ENCODE peak calls at places on chromosomes 11 and 22, in ten cellular contexts. Z is GM04504; E is endothelial cell; F is GM12891; X is amniotic stem cell; B is cardiac muscle cell; U is activated gamma-delta T cell treated with Interleukin-2 at 50 U/mL for 16 hours; M is effector memory CD8-positive, alpha-beta T cell; I is Right ventricle myocardium superior; G is COLO829. Y is an unnamed sample.

GRCh38 chr22:37611202-37611601 is 2.6 kb downstream of the GGA1 start:
- DNase-seq in Z (no peak), F (no peak), B (no peak), E (no peak), U (no peak), X (no peak), G (no peak), I (no peak), M (no peak), Y (no peak)

GRCh38 chr22:46012881-46013281 is 35.9 kb upstream of the WNT7B start:
- DNase-seq in M (no peak), G (no peak), B (no peak), I (peak), E (no peak), F (no peak), X (no peak), Z (no peak), U (no peak), Y (no peak)

GRCh38 chr11:131616456-131616855 is 246.0 kb downstream of the NTM start:
- DNase-seq in I (no peak), U (no peak), M (no peak), X (no peak), B (no peak), F (peak), G (no peak), E (no peak), Z (no peak), Y (no peak)

GRCh38 chr11:117473692-117474091 is 146.0 kb downstream of the CEP164 start:
- DNase-seq in G (no peak), M (no peak), X (no peak), Z (no peak), E (no peak), B (no peak), F (no peak), I (no peak), U (no peak), Y (no peak)

GRCh38 chr11:117199061-117199915 is at the start of gene TAGLN:
- DNase-seq in F (no peak), U (no peak), X (peak), B (peak), G (no peak), M (no peak), I (peak), E (peak), Z (peak), Y (no peak)

GRCh38 chr11:126465573-126466287 is 110.2 kb downstream of the ST3GAL4 start:
- DNase-seq in M (no peak), Z (no peak), U (no peak), X (no peak), B (no peak), E (no peak), I (no peak), G (no peak), F (no peak), Y (no peak)

GRCh38 chr11:27357250-27357649 is 5.8 kb downstream of the CCDC34 start:
- DNase-seq in G (no peak), B (no peak), M (no peak), Z (no peak), U (no peak), I (no peak), E (no peak), X (no peak), F (no peak), Y (no peak)

GRCh38 chr11:132623496-132623895 is 908.8 kb downstream of the OPCML start:
- DNase-seq in X (no peak), G (no peak), M (no peak), B (no peak), U (no peak), F (no peak), I (no peak), Z (no peak), E (no peak), Y (no peak)

GRCh38 chr11:72570893-72571741 is 103.1 kb downstream of the PDE2A start:
- DNase-seq in G (no peak), Z (no peak), F (no peak), M (no peak), X (no peak), E (no peak), B (no peak), I (no peak), U (no peak), Y (no peak)

GRCh38 chr11:103210543-103210942 is 101.3 kb downstream of the DYNC2H1 start:
- DNase-seq in E (no peak), Z (no peak), G (no peak), I (no peak), B (no peak), M (no peak), U (no peak), F (no peak), X (no peak), Y (no peak)

GRCh38 chr11:114386545-114386944 is 13.8 kb downstream of the C11orf71 start:
- DNase-seq in I (no peak), Z (no peak), B (no peak), U (no peak), X (no peak), G (no peak), M (no peak), E (no peak), F (no peak), Y (no peak)

GRCh38 chr11:111589114-111589513 is 13.1 kb upstream of the SIK2 start:
- DNase-seq in F (no peak), B (no peak), X (no peak), I (no peak), E (no peak), Z (no peak), U (no peak), M (no peak), G (no peak), Y (no peak)

GRCh38 chr22:27801616-27802388 is at the start of gene MN1:
- DNase-seq in E (peak), X (no peak), U (peak), G (no peak), M (no peak), Z (no peak), B (peak), F (peak), I (peak), Y (peak)